ENCODE peak calls at places on chromosomes 6 and 20, in four cellular contexts. V is H1, N is HepG2, W is K562. R is an unnamed sample.

GRCh38 chr20:64167676-64168075 is 3.4 kb downstream of the MYT1 start:
- DNase-seq in V (no peak), N (no peak), W (no peak), R (no peak)

GRCh38 chr6:41531591-41532582 is 14.3 kb upstream of the FOXP4 start:
- DNase-seq in N (no peak), V (no peak), W (peak; percentile 34), R (peak; percentile 92)

GRCh38 chr20:51481311-51481997 is 61.1 kb downstream of the NFATC2 start:
- DNase-seq in W (no peak), V (no peak), N (no peak), R (no peak)

GRCh38 chr6:163490826-163491577 is 76.5 kb downstream of the QKI start:
- DNase-seq in W (no peak), V (no peak), N (no peak), R (no peak)

GRCh38 chr20:63844384-63845025 is 13.4 kb upstream of the ZBTB46 start:
- DNase-seq in W (no peak), V (no peak), N (no peak), R (no peak)

GRCh38 chr6:161273356-161273751 is 507 bp downstream of the AGPAT4 start:
- DNase-seq in W (peak; percentile 37), N (no peak), V (no peak), R (no peak)

GRCh38 chr6:125904871-125905270 is 51.7 kb upstream of the HINT3 start:
- DNase-seq in W (no peak), N (no peak), V (no peak), R (peak; percentile 50)

GRCh38 chr6:159577564-159577963 is 115.5 kb downstream of the SOD2 start:
- DNase-seq in N (no peak), W (no peak), V (peak; percentile 7), R (no peak)

GRCh38 chr6:152952045-152952444 is 30.8 kb downstream of the FBXO5 start:
- DNase-seq in W (no peak), N (peak; percentile 34), V (peak; percentile 17), R (no peak)

GRCh38 chr6:132530293-132530974 is 7.6 kb upstream of the TAAR9 start:
- DNase-seq in V (no peak), N (peak; percentile 72), W (peak; percentile 53), R (peak; percentile 21)

GRCh38 chr6:166203003-166203640 is 35.5 kb upstream of the TBXT start:
- DNase-seq in W (no peak), V (no peak), N (no peak), R (no peak)

GRCh38 chr6:46015119-46015968 is at the start of gene CLIC5:
- DNase-seq in V (no peak), N (no peak), W (no peak), R (no peak)

GRCh38 chr6:136225496-136225895 is 24.6 kb downstream of the MTFR2 start:
- DNase-seq in N (no peak), V (no peak), W (no peak), R (no peak)

GRCh38 chr6:30490031-30490876 is 945 bp downstream of the HLA-E start:
- DNase-seq in N (no peak), V (no peak), W (peak; percentile 90), R (peak; percentile 31)

GRCh38 chr6:35681298-35681697 is 7.4 kb downstream of the FKBP5 start:
- DNase-seq in V (no peak), N (no peak), W (no peak), R (no peak)

GRCh38 chr20:13101701-13102100 is 92.9 kb downstream of the SPTLC3 start:
- DNase-seq in V (no peak), W (no peak), N (no peak), R (no peak)

GRCh38 chr20:50930139-50931047 is 844 bp downstream of the ADNP start:
- DNase-seq in V (no peak), W (peak; percentile 22), N (no peak), R (no peak)

GRCh38 chr6:133683603-133684002 is 205.3 kb upstream of the TCF21 start:
- DNase-seq in V (no peak), N (no peak), W (no peak), R (no peak)

GRCh38 chr6:3190779-3191178 is 33.4 kb upstream of the TUBB2A start:
- DNase-seq in W (no peak), V (no peak), N (no peak), R (no peak)

GRCh38 chr20:16615199-16615598 is 42.0 kb upstream of the KIF16B start:
- DNase-seq in N (no peak), W (no peak), V (no peak), R (no peak)

GRCh38 chr6:14452567-14453527 is 335.3 kb downstream of the CD83 start:
- DNase-seq in N (no peak), W (peak; percentile 42), V (no peak), R (peak; percentile 4)

GRCh38 chr6:88380083-88380482 is 213.9 kb upstream of the CNR1 start:
- DNase-seq in W (no peak), N (no peak), V (no peak), R (no peak)

GRCh38 chr6:142867355-142867801 is 77.6 kb downstream of the HIVEP2 start:
- DNase-seq in N (no peak), V (no peak), W (no peak), R (no peak)

GRCh38 chr20:40561187-40561586 is 127.8 kb downstream of the MAFB start:
- DNase-seq in N (no peak), W (no peak), V (no peak), R (no peak)

GRCh38 chr6:83952830-83953229 is 80.7 kb upstream of the MRAP2 start:
- DNase-seq in V (no peak), N (no peak), W (no peak), R (no peak)

DNA sequence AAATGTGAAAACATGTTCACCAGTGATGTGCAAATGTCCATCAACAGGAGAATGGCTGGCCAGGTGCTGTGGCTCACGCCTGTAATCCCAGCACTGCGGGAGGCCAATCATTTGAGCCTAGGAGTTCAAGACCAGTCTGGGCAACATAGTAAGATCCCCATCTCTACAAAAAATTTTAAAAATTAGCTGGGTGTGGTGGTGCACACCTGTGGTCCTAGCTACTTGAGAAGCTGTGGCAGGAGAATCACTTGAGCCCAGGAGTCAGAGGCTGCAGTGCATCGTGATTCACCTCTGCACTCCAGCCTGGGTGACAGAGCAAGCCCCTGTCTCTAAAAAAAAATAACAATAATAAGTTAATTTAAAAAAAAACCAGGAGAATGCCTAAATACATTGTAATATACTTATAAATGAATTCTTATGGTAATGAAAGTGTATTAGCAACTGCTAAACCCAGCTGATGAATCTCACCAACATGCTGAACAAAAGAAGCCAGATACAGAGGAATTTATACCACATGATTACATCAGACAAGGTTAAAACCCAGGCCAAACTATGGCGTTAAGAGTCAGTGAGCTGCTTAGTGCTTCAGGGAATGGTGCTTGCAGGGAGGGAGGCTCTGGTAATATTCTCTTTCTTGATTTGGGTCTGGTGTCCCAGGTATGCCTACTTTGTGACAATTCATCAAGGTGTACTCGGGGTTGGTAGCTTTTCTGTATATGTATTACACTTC is 36.4 kb downstream of the RPP40 start:
- DNase-seq in V (no peak), W (no peak), N (no peak), R (no peak)
- TF ChIP-seq JUND in V (no peak), W (no peak), N (no peak), R (no peak)

DNA sequence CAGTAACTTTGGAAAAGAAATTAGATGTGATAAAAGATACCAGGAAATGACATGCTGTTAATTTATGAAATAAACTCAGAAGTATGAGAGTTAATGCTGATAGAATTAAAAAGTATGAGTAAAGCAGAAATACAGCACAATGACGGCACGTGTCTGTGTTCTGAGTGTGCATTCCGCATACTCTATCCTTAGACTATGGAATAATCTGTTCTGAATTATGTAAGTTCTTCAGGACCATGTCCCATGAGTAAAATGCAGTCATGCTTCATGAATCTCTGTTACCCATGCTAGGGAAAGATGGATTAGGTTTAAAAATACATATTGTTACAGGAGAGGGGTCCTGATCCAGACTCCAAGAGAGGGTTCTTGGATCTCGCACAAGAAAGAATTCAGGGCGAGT is 21.7 kb downstream of the HECA start:
- DNase-seq in W (no peak), V (no peak), N (no peak), R (no peak)
- TF ChIP-seq CBX5 in W (no peak), V (no peak), N (no peak), R (no peak)

DNA sequence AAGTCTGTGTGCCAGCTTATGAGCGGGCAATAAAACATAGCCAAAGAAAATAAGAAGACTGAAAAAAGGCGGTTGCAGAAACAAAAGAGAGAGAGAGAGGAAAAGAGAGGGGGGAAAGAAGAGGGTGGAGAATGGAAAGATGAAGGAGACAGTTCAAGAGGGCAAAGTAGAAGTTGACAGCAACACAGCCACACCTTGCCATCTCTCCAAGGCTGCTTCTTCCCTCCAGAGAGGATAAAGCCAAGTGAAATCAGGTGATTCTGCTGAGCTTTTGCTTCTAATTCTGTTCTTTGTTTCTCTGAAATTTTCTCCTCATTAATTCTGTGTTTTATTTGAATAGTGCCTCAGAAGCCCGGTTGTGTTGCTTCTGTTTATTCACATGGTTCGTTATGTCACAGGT is 48.5 kb downstream of the PTPRK start:
- DNase-seq in V (no peak), W (no peak), N (no peak), R (no peak)
- TF ChIP-seq JUND in V (no peak), W (no peak), N (no peak), R (no peak)

DNA sequence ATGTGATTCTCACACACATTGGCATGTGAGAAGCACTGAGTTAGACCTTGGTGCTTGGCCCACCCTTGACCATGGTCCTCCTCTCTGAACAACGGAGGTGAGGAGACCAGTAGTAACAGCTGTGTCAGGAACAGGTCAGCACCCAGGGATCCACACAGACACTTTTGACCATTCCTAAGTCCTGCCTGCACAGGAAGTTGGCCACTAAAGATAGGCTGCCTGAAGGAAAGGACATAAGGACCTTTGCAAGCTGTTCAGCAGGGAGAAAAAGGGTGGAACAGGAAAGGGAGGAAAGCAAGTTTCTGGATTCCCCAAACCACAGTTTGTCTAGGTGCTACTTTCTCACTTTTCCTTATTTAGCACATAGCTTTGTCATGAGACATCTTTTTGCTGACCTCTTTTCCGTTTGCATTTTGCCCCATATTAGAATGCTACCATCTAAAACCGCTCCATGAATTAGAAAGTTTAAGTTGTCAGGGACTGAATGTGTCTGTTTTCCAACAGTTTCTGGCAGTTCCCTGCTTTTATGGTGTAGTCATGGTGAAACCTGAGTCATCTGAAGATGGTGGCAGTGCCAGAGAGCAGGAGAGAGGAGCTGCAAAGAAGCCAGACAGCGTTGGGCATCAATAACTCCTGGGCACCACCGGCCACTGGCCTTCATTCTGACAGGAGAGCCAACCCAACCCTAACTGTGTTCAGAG is 1.1 kb upstream of the CD109 start:
- DNase-seq in W (no peak), N (no peak), V (no peak), R (no peak)
- TF ChIP-seq CBX5 in W (no peak), N (no peak), V (no peak), R (no peak)

GRCh38 chr6:128277379-128277778 is 243.0 kb downstream of the PTPRK start:
- DNase-seq in N (no peak), W (no peak), V (no peak), R (no peak)

GRCh38 chr6:128275030-128275429 is 245.4 kb downstream of the PTPRK start:
- DNase-seq in N (no peak), W (no peak), V (no peak), R (no peak)

GRCh38 chr6:128275681-128276080 is 244.7 kb downstream of the PTPRK start:
- DNase-seq in W (no peak), N (no peak), V (no peak), R (no peak)

GRCh38 chr6:128278876-128279275 is 241.5 kb downstream of the PTPRK start:
- DNase-seq in W (no peak), V (no peak), N (no peak), R (no peak)

DNA sequence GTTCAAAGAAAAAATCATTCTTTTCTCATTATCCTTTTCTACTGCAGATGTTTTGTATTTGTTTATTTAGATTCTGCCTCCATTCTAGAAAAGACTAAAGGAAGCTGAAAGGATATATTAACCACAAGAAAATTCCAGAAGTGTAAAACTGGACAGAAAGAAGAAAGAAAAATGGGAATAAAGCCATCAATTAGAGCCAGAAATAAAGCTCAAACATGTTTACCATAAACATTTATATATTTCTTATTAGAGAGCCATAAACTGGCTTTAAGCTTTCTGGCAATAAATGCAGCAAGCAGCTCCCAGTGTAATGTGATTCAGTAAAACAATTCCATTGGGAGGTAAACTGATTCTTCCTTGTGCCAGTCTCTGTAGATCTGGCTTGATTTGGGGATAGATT is 244.1 kb downstream of the PTPRK start:
- DNase-seq in W (no peak), N (no peak), V (no peak), R (no peak)
- TF ChIP-seq JUND in W (no peak), N (no peak), V (no peak), R (no peak)

R was measured in GM12878.